ENCODE peak calls at places on chromosomes 1 and 21, in nine cellular contexts. L, J, P, S, A, C, G, D and O are unnamed samples.

GRCh38 chr1:216903389-216903754 is 180.1 kb upstream of the ESRRG start:
- DNase-seq in L (no peak), J (no peak), P (no peak), S (no peak), A (no peak), C (peak), G (no peak), D (no peak), O (no peak)

GRCh38 chr1:31122779-31123178 is 57.3 kb upstream of the PUM1 start:
- DNase-seq in L (no peak), J (no peak), P (no peak), S (no peak), A (no peak), C (no peak), G (no peak), D (no peak), O (no peak)

GRCh38 chr1:220454155-220454777 is 73.7 kb upstream of the MARK1 start:
- DNase-seq in L (no peak), J (no peak), P (no peak), S (no peak), A (no peak), C (no peak), G (no peak), D (no peak), O (no peak)

GRCh38 chr1:75643460-75643859 is 32.5 kb upstream of the SLC44A5 start:
- DNase-seq in L (no peak), J (no peak), P (no peak), S (no peak), A (no peak), C (no peak), G (no peak), D (no peak), O (no peak)

GRCh38 chr1:99622702-99623347 is 23.1 kb upstream of the PALMD start:
- DNase-seq in L (no peak), J (no peak), P (no peak), S (no peak), A (no peak), C (no peak), G (no peak), D (no peak), O (no peak)

GRCh38 chr1:29749546-29749945 is 513.2 kb downstream of the PTPRU start:
- DNase-seq in L (no peak), J (no peak), P (no peak), S (no peak), A (no peak), C (no peak), G (no peak), D (no peak), O (no peak)

GRCh38 chr1:180919183-180919700 is 6.5 kb downstream of the KIAA1614 start:
- DNase-seq in L (no peak), J (no peak), P (no peak), S (no peak), A (no peak), C (no peak), G (no peak), D (no peak), O (no peak)

GRCh38 chr1:246632584-246633168 is 66.4 kb downstream of the CNST start:
- DNase-seq in L (no peak), J (no peak), P (no peak), S (no peak), A (no peak), C (no peak), G (no peak), D (no peak), O (no peak)

GRCh38 chr1:43879414-43879813 is 54.2 kb upstream of the ARTN start:
- DNase-seq in L (no peak), J (no peak), P (no peak), S (no peak), A (no peak), C (no peak), G (no peak), D (no peak), O (no peak)

GRCh38 chr1:154419620-154420020 is 14.5 kb downstream of the IL6R start:
- DNase-seq in L (peak), J (peak), P (peak), S (peak), A (no peak), C (peak), G (peak), D (peak), O (peak)

GRCh38 chr1:154422521-154422920 is 17.4 kb downstream of the IL6R start:
- DNase-seq in L (no peak), J (no peak), P (no peak), S (no peak), A (no peak), C (no peak), G (no peak), D (no peak), O (no peak)

GRCh38 chr1:154420172-154420571 is 15.0 kb downstream of the IL6R start:
- DNase-seq in L (peak), J (peak), P (no peak), S (peak), A (no peak), C (peak), G (peak), D (peak), O (no peak)

GRCh38 chr1:154418898-154419619 is 13.9 kb downstream of the IL6R start:
- DNase-seq in L (no peak), J (no peak), P (no peak), S (no peak), A (no peak), C (peak), G (no peak), D (no peak), O (no peak)

GRCh38 chr1:154420961-154421924 is 16.1 kb downstream of the IL6R start:
- DNase-seq in L (no peak), J (no peak), P (no peak), S (no peak), A (no peak), C (no peak), G (no peak), D (no peak), O (no peak)
- H3K27ac ChIP-seq in L (no peak), J (peak), P (no peak), S (peak), A (peak), C (no peak), G (peak), D (peak), O (peak)

DNA sequence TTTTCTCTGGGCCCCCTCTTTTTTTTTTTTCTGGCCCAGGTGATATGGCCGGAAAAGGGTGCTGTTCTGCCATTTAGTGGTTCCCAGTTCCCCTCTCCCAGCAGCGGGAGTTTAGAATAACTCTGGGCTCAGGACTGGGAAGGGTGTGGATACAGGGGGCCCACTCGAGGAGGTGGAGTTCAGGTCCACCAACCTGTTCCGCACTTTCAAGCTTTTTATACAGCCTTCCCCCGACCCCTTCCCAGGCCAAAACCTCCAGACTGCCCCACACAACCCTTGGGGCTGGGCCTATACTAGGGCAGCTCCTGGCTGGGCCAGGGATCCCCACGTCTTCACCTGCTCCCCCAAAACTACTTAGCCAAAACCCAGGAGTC is 404 bp downstream of the PLEKHG5 start:
- DNase-seq in L (no peak), J (no peak), P (no peak), S (no peak), A (no peak), C (no peak), G (no peak), D (no peak), O (no peak)
- H3K27ac ChIP-seq in L (peak), J (peak), P (peak), S (peak), A (no peak), C (no peak), G (peak), D (peak), O (no peak)

DNA sequence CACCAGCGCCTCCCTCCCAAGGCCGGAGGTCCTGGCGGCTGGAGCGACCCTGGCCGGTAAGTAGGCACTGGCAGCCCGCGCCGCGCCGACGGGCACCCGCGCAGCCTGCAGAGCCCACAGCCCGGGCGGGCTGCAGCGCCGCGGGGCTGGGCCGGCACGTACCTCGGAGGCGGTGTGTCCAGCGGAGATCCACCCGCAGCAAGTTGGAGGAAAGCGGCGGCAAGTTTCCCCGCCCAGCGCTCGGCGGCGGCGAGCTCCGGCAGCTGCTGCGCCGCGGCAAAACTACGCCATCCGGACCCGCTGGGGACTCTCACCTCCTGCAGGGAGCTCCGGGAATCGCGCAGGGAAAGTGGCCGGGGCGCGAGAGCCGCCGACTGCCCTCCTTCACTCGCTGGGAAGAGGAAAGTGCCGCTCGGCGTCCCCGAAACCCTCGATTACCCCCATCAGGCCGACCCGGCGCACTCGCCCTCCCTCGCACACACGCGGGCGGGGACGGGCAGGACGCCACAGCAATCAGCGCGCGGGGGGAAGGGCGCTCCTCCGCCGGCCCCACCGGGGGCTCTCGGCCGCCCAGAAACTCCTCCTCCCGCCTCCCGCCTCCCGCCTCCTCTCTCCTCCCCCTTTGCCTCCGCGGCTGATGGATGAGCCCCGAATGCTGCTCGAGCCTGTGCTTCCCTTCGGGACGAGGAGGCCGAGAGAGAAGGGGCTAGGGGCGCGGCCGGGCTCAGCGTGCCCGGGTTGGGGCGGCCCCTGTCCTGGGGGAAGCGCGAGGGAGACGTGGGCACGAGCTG is at the start of gene TGFBR3:
- DNase-seq in L (peak), J (peak), P (peak), S (peak), A (peak), C (peak), G (peak), D (peak), O (peak)
- H3K27ac ChIP-seq in L (peak), J (peak), P (peak), S (peak), A (peak), C (peak), G (peak), D (peak), O (peak)

DNA sequence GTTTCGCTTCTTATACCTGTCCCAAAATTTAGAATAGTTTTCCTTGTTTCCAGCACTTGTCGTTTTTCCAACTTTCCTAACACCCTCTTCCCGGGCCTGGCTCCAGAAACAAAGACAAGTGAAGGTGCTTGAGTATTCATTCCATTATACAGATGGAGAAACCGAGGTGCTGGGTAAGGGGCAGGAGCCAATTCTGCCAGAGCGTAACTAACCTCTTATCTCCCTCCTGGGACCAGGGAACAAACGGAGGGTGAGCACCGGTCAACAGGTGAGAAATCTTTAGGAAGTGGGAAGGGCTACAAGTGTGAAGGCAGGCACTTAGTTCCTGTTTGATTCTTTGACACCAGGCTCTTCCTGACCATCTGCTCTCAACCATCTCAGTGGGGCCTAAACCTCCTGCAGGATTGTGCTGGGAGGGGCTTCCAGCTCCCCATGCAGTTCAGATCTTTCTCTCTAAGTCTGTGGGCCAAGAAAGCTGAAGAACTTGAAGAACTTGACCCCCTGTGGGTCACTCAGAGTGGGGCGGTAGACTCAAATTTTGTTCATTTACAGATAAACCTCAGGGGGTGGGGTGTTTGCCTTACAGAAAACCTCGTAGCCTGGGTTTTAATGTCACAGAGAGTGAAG is 8.7 kb downstream of the PLXNA2 start:
- DNase-seq in L (no peak), J (no peak), P (no peak), S (no peak), A (no peak), C (no peak), G (no peak), D (no peak), O (no peak)
- H3K27ac ChIP-seq in L (no peak), J (peak), P (peak), S (peak), A (peak), C (peak), G (peak), D (peak), O (no peak)

DNA sequence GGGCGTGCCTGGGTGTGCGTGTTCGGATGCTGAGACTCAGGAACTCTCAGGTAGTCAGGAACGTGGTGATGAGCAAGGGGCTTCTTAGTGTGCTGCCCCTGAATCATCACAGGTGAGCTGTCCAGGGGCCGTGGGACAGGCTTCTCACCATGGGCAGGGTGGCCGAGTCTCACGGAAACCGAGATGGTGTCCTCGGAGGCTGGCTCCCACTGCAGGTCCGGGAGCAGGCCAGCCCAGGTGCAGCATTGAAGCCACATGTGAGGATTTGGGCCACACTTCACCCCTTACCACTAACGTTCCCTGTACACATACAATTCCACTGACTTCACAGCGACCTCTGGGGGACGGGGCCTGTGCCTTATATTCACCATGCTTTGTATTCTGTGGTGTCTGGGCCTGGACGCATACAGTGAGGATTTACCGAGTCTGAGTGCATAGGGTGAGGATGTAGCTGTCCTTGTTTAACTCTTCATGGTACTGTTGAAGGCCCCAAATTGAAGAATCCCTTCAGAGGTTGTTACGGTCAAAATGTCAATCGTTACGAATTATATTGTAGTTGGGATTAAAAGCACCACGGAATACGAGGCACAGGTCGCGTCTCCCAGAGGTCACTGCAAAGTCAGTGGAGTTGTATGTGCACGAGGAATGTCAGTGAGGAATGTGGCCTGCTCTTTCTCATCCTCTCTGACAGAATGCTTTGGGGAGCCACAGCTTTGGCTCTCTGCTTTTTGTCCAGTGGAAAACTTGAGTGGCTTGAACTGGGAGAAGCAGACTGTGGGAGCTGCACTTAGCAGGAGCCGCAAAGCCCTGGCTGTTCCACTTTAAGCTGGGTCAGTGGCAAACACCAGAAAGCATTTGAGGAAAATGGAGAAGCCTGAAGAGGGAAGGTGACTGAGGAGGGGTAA is 95.3 kb downstream of the MTR start:
- DNase-seq in L (no peak), J (no peak), P (no peak), S (no peak), A (no peak), C (no peak), G (no peak), D (no peak), O (no peak)
- H3K27ac ChIP-seq in L (no peak), J (no peak), P (no peak), S (no peak), A (no peak), C (no peak), G (peak), D (no peak), O (no peak)

DNA sequence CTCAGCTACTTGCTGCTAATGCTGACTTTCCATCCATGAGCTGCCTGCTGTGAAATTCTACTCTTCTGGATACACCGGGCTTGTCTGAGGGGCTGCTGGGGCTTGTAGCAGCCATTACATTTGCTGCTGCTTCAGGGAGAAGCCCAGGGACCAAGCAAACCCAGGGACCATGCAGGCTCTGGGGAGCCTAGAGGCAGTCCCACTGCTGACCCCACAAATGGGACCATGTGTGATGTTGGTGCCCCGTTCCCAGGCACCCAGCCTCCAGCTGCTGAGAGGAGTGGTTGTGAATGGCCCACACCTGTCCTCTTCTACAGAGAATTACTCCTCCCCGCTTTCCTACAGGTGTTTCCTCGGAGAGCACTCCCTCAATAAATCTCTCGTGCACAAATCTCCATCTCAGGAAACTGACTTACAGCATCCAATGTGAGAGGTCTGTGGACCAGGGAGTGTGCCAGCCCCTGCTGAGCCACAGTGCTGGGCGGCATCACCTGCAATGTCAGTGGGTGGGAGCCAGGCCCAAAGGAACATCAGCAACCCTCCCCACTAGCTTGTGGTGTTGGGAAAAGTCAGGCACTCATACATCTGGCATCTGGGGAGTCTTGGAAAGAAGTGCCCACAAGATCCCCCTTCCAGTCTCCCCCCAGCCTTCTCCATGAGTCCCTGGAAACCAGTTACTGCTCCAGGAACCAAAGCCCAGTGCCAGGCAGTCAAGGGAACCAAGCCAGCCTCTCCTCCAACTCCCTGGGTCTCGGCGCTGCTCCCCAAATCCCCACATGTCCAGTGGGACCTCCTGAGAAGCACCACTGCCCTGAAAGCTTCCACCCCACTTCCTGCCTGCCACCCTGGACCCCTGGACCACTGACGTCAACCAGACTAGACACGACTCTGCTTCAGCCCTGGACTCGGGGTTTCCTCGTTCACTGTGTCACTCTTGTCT is 65.1 kb downstream of the TCP10L start:
- DNase-seq in L (no peak), J (no peak), P (no peak), S (no peak), A (no peak), C (no peak), G (no peak), D (no peak), O (no peak)
- H3K27ac ChIP-seq in L (no peak), J (peak), P (no peak), S (peak), A (peak), C (no peak), G (peak), D (peak), O (no peak)

GRCh38 chr1:152824964-152825363 is 2.3 kb upstream of the LCE1A start:
- DNase-seq in L (no peak), J (no peak), P (no peak), S (no peak), A (no peak), C (no peak), G (no peak), D (no peak), O (no peak)
- H3K27ac ChIP-seq in L (no peak), J (no peak), P (no peak), S (no peak), A (no peak), C (no peak), G (no peak), D (no peak), O (no peak)

GRCh38 chr1:201793306-201793925 is 35.5 kb upstream of the IPO9 start:
- DNase-seq in L (no peak), J (no peak), P (no peak), S (no peak), A (no peak), C (no peak), G (no peak), D (no peak), O (no peak)

GRCh38 chr1:201791051-201791774 is 37.7 kb upstream of the IPO9 start:
- DNase-seq in L (no peak), J (no peak), P (no peak), S (no peak), A (no peak), C (no peak), G (no peak), D (no peak), O (no peak)

GRCh38 chr1:201790261-201790660 is 38.7 kb upstream of the IPO9 start:
- DNase-seq in L (no peak), J (no peak), P (no peak), S (no peak), A (no peak), C (no peak), G (no peak), D (peak), O (no peak)

GRCh38 chr1:201792534-201793305 is 36.2 kb upstream of the IPO9 start:
- DNase-seq in L (no peak), J (no peak), P (peak), S (peak), A (peak), C (peak), G (peak), D (peak), O (peak)

GRCh38 chr1:201791775-201792166 is 37.2 kb upstream of the IPO9 start:
- DNase-seq in L (no peak), J (no peak), P (no peak), S (no peak), A (no peak), C (no peak), G (no peak), D (peak), O (no peak)
- H3K27ac ChIP-seq in L (no peak), J (peak), P (no peak), S (peak), A (peak), C (no peak), G (peak), D (peak), O (no peak)

DNA sequence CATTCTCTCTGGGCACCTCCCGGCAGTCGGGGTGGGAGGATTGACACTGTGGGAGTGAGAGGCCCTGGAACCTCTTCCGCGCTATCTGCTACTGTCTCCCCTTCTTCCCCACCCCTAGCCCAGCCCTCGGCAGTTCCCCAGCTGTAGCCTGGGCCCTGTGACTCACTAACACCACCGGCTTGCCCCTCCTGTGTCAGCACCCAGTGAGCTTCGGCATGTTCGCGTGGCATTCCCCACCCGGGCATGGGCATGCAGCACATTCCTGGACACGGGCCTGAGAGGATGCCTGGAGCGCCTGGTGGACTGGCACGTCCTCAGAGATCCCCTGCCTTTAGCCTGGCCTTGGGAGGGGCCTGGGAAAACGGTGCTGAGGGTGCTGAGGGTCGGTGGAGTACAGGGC is 1.3 kb downstream of the CDK18 start:
- DNase-seq in L (no peak), J (peak), P (no peak), S (no peak), A (no peak), C (peak), G (peak), D (peak), O (no peak)
- H3K27ac ChIP-seq in L (no peak), J (peak), P (no peak), S (no peak), A (peak), C (peak), G (peak), D (peak), O (no peak)